ENCODE peak calls at places on chromosomes 12 and 14, in seven cellular contexts. One of them, this sample, is unnamed.

GRCh38 chr12:55659486-55660385 is 23.0 kb downstream of the OR10P1 start:
- DNase-seq in fibroblast of lung: peak; percentile 43
- DNase-seq in cardiac fibroblast: peak; percentile 85
- DNase-seq in brain microvascular endothelial cell: peak; percentile 66
- DNase-seq in lung: no peak
- DNase-seq in fibroblast of villous mesenchyme: peak; percentile 68
- DNase-seq in spleen: no peak
- DNase-seq in this sample: no peak

GRCh38 chr14:75141062-75141461 is 14.2 kb upstream of the NEK9 start:
- DNase-seq in fibroblast of lung: no peak
- DNase-seq in cardiac fibroblast: no peak
- DNase-seq in brain microvascular endothelial cell: no peak
- DNase-seq in lung: no peak
- DNase-seq in fibroblast of villous mesenchyme: no peak
- DNase-seq in spleen: no peak
- DNase-seq in this sample: no peak

GRCh38 chr14:98444077-98444476 is 827.9 kb downstream of the BCL11B start:
- DNase-seq in fibroblast of lung: no peak
- DNase-seq in cardiac fibroblast: no peak
- DNase-seq in brain microvascular endothelial cell: no peak
- DNase-seq in lung: no peak
- DNase-seq in fibroblast of villous mesenchyme: no peak
- DNase-seq in spleen: no peak
- DNase-seq in this sample: no peak

GRCh38 chr12:92556141-92556540 is 146.6 kb upstream of the PLEKHG7 start:
- DNase-seq in fibroblast of lung: no peak
- DNase-seq in cardiac fibroblast: no peak
- DNase-seq in brain microvascular endothelial cell: no peak
- DNase-seq in lung: no peak
- DNase-seq in fibroblast of villous mesenchyme: no peak
- DNase-seq in spleen: no peak
- DNase-seq in this sample: no peak

GRCh38 chr12:51028126-51028810 is 2.1 kb upstream of the SLC11A2 start:
- DNase-seq in fibroblast of lung: peak; percentile 23
- DNase-seq in cardiac fibroblast: peak; percentile 63
- DNase-seq in brain microvascular endothelial cell: peak; percentile 17
- DNase-seq in lung: peak; percentile 64
- DNase-seq in fibroblast of villous mesenchyme: peak; percentile 63
- DNase-seq in spleen: no peak
- DNase-seq in this sample: no peak

GRCh38 chr14:102320033-102320660 is 601 bp downstream of the ZNF839 start:
- DNase-seq in fibroblast of lung: peak; percentile 62
- DNase-seq in cardiac fibroblast: peak; percentile 48
- DNase-seq in brain microvascular endothelial cell: peak; percentile 42
- DNase-seq in lung: no peak
- DNase-seq in fibroblast of villous mesenchyme: peak; percentile 58
- DNase-seq in spleen: peak; percentile 88
- DNase-seq in this sample: no peak

GRCh38 chr12:92414383-92415065 is 268.9 kb upstream of the BTG1 start:
- DNase-seq in fibroblast of lung: no peak
- DNase-seq in cardiac fibroblast: peak; percentile 11
- DNase-seq in brain microvascular endothelial cell: no peak
- DNase-seq in lung: no peak
- DNase-seq in fibroblast of villous mesenchyme: peak; percentile 51
- DNase-seq in spleen: no peak
- DNase-seq in this sample: no peak

GRCh38 chr14:68621400-68622365 is 171.2 kb downstream of the ZFP36L1 start:
- DNase-seq in fibroblast of lung: peak; percentile 62
- DNase-seq in cardiac fibroblast: peak; percentile 81
- DNase-seq in brain microvascular endothelial cell: peak; percentile 78
- DNase-seq in lung: no peak
- DNase-seq in fibroblast of villous mesenchyme: peak; percentile 71
- DNase-seq in spleen: no peak
- DNase-seq in this sample: peak; percentile 42

GRCh38 chr14:94307410-94307992 is 14.4 kb upstream of the SERPINA10 start:
- DNase-seq in fibroblast of lung: no peak
- DNase-seq in cardiac fibroblast: peak; percentile 18
- DNase-seq in brain microvascular endothelial cell: no peak
- DNase-seq in lung: no peak
- DNase-seq in fibroblast of villous mesenchyme: no peak
- DNase-seq in spleen: no peak
- DNase-seq in this sample: no peak
- TF ChIP-seq CTCF in fibroblast of lung: no peak
- TF ChIP-seq CTCF in cardiac fibroblast: peak; percentile 13
- TF ChIP-seq CTCF in brain microvascular endothelial cell: peak; percentile 46
- TF ChIP-seq CTCF in lung: no peak
- TF ChIP-seq CTCF in fibroblast of villous mesenchyme: no peak
- TF ChIP-seq CTCF in spleen: no peak
- TF ChIP-seq CTCF in this sample: peak; percentile 12

GRCh38 chr12:20403230-20403629 is 34.9 kb downstream of the PDE3A start:
- DNase-seq in fibroblast of lung: no peak
- DNase-seq in cardiac fibroblast: no peak
- DNase-seq in brain microvascular endothelial cell: no peak
- DNase-seq in lung: no peak
- DNase-seq in fibroblast of villous mesenchyme: no peak
- DNase-seq in spleen: no peak
- DNase-seq in this sample: no peak
- H3K4me3 ChIP-seq in fibroblast of lung: no peak overlapping the region
- H3K4me3 ChIP-seq in cardiac fibroblast: no peak overlapping the region
- H3K4me3 ChIP-seq in brain microvascular endothelial cell: no peak overlapping the region
- H3K4me3 ChIP-seq in lung: no peak overlapping the region
- H3K4me3 ChIP-seq in fibroblast of villous mesenchyme: no peak overlapping the region
- H3K4me3 ChIP-seq in spleen: no peak overlapping the region
- H3K4me3 ChIP-seq in this sample: no peak overlapping the region

GRCh38 chr12:93990832-93991748 is 157.3 kb upstream of the PLXNC1 start:
- DNase-seq in fibroblast of lung: peak; percentile 64
- DNase-seq in cardiac fibroblast: peak; percentile 73
- DNase-seq in brain microvascular endothelial cell: peak; percentile 58
- DNase-seq in lung: no peak
- DNase-seq in fibroblast of villous mesenchyme: peak; percentile 52
- DNase-seq in spleen: no peak
- DNase-seq in this sample: no peak
- TF ChIP-seq CTCF in fibroblast of lung: peak; percentile 60
- TF ChIP-seq CTCF in cardiac fibroblast: peak; percentile 67
- TF ChIP-seq CTCF in brain microvascular endothelial cell: peak; percentile 76
- TF ChIP-seq CTCF in lung: no peak
- TF ChIP-seq CTCF in fibroblast of villous mesenchyme: peak; percentile 54
- TF ChIP-seq CTCF in spleen: peak; percentile 37
- TF ChIP-seq CTCF in this sample: peak; percentile 53

GRCh38 chr14:103456167-103456835 is 66.3 kb downstream of the CKB start:
- DNase-seq in fibroblast of lung: peak; percentile 39
- DNase-seq in cardiac fibroblast: peak; percentile 66
- DNase-seq in brain microvascular endothelial cell: peak; percentile 42
- DNase-seq in lung: no peak
- DNase-seq in fibroblast of villous mesenchyme: no peak
- DNase-seq in spleen: no peak
- DNase-seq in this sample: no peak

GRCh38 chr14:103463149-103463548 is 59.5 kb downstream of the CKB start:
- DNase-seq in fibroblast of lung: no peak
- DNase-seq in cardiac fibroblast: no peak
- DNase-seq in brain microvascular endothelial cell: no peak
- DNase-seq in lung: no peak
- DNase-seq in fibroblast of villous mesenchyme: no peak
- DNase-seq in spleen: no peak
- DNase-seq in this sample: no peak

GRCh38 chr14:103460415-103460814 is 62.2 kb downstream of the CKB start:
- DNase-seq in fibroblast of lung: no peak
- DNase-seq in cardiac fibroblast: no peak
- DNase-seq in brain microvascular endothelial cell: no peak
- DNase-seq in lung: no peak
- DNase-seq in fibroblast of villous mesenchyme: no peak
- DNase-seq in spleen: no peak
- DNase-seq in this sample: no peak
- H3K4me3 ChIP-seq in fibroblast of lung: no peak overlapping the region
- H3K4me3 ChIP-seq in cardiac fibroblast: no peak overlapping the region
- H3K4me3 ChIP-seq in brain microvascular endothelial cell: no peak overlapping the region
- H3K4me3 ChIP-seq in lung: no peak overlapping the region
- H3K4me3 ChIP-seq in fibroblast of villous mesenchyme: no peak overlapping the region
- H3K4me3 ChIP-seq in spleen: no peak overlapping the region
- H3K4me3 ChIP-seq in this sample: no peak overlapping the region

GRCh38 chr14:84217066-84217465 is 1312.9 kb upstream of the FLRT2 start:
- DNase-seq in fibroblast of lung: no peak
- DNase-seq in cardiac fibroblast: no peak
- DNase-seq in brain microvascular endothelial cell: no peak
- DNase-seq in lung: no peak
- DNase-seq in fibroblast of villous mesenchyme: no peak
- DNase-seq in spleen: no peak
- DNase-seq in this sample: no peak
- TF ChIP-seq CTCF in fibroblast of lung: no peak
- TF ChIP-seq CTCF in cardiac fibroblast: no peak
- TF ChIP-seq CTCF in brain microvascular endothelial cell: no peak
- TF ChIP-seq CTCF in lung: no peak
- TF ChIP-seq CTCF in fibroblast of villous mesenchyme: no peak
- TF ChIP-seq CTCF in spleen: no peak
- TF ChIP-seq CTCF in this sample: no peak

GRCh38 chr12:57888407-57889157 is 42.1 kb upstream of the CTDSP2 start:
- DNase-seq in fibroblast of lung: peak; percentile 86
- DNase-seq in cardiac fibroblast: peak; percentile 74
- DNase-seq in brain microvascular endothelial cell: peak; percentile 30
- DNase-seq in lung: peak; percentile 39
- DNase-seq in fibroblast of villous mesenchyme: peak; percentile 67
- DNase-seq in spleen: no peak
- DNase-seq in this sample: no peak
- H3K4me3 ChIP-seq in fibroblast of lung: peak overlapping the region; percentile 42
- H3K4me3 ChIP-seq in cardiac fibroblast: peak overlapping the region; percentile 18
- H3K4me3 ChIP-seq in brain microvascular endothelial cell: peak overlapping the region; percentile 24
- H3K4me3 ChIP-seq in lung: no peak overlapping the region
- H3K4me3 ChIP-seq in fibroblast of villous mesenchyme: no peak overlapping the region
- H3K4me3 ChIP-seq in spleen: no peak overlapping the region
- H3K4me3 ChIP-seq in this sample: peak overlapping the region; percentile 38

GRCh38 chr14:77131206-77131605 is 10.4 kb downstream of the ZDHHC22 start:
- DNase-seq in fibroblast of lung: no peak
- DNase-seq in cardiac fibroblast: no peak
- DNase-seq in brain microvascular endothelial cell: no peak
- DNase-seq in lung: no peak
- DNase-seq in fibroblast of villous mesenchyme: no peak
- DNase-seq in spleen: no peak
- DNase-seq in this sample: no peak

GRCh38 chr14:77130386-77130785 is 11.2 kb downstream of the ZDHHC22 start:
- DNase-seq in fibroblast of lung: no peak
- DNase-seq in cardiac fibroblast: no peak
- DNase-seq in brain microvascular endothelial cell: no peak
- DNase-seq in lung: no peak
- DNase-seq in fibroblast of villous mesenchyme: no peak
- DNase-seq in spleen: no peak
- DNase-seq in this sample: no peak

GRCh38 chr14:77133718-77134338 is 7.8 kb downstream of the ZDHHC22 start:
- DNase-seq in fibroblast of lung: peak; percentile 55
- DNase-seq in cardiac fibroblast: peak; percentile 66
- DNase-seq in brain microvascular endothelial cell: peak; percentile 60
- DNase-seq in lung: peak; percentile 42
- DNase-seq in fibroblast of villous mesenchyme: peak; percentile 69
- DNase-seq in spleen: peak; percentile 74
- DNase-seq in this sample: no peak

GRCh38 chr14:77128414-77128891 is 13.1 kb downstream of the ZDHHC22 start:
- DNase-seq in fibroblast of lung: peak; percentile 59
- DNase-seq in cardiac fibroblast: peak; percentile 26
- DNase-seq in brain microvascular endothelial cell: no peak
- DNase-seq in lung: no peak
- DNase-seq in fibroblast of villous mesenchyme: no peak
- DNase-seq in spleen: no peak
- DNase-seq in this sample: no peak

GRCh38 chr14:77131871-77132486 is 9.6 kb downstream of the ZDHHC22 start:
- DNase-seq in fibroblast of lung: no peak
- DNase-seq in cardiac fibroblast: no peak
- DNase-seq in brain microvascular endothelial cell: no peak
- DNase-seq in lung: no peak
- DNase-seq in fibroblast of villous mesenchyme: no peak
- DNase-seq in spleen: no peak
- DNase-seq in this sample: no peak
- TF ChIP-seq CTCF in fibroblast of lung: no peak
- TF ChIP-seq CTCF in cardiac fibroblast: no peak
- TF ChIP-seq CTCF in brain microvascular endothelial cell: no peak
- TF ChIP-seq CTCF in lung: no peak
- TF ChIP-seq CTCF in fibroblast of villous mesenchyme: no peak
- TF ChIP-seq CTCF in spleen: no peak
- TF ChIP-seq CTCF in this sample: no peak